ENCODE peak calls at places on chromosome 16, in seven cellular contexts. A is cardiac fibroblast; O is smooth muscle cell of the brain vasculature; Q is stimulated activated CD8-positive, alpha-beta memory T cell treated with anti-CD3 and anti-CD28 coated beads, Interleukin-4, amount 100 ng/mL, for 1 hour; S is Caco-2; V is globus pallidus; W is body of pancreas. P is an unnamed sample.

GRCh38 chr16:81008151-81008789 is 1.3 kb downstream of the CENPN start:
- DNase-seq in A (no peak), O (no peak), Q (no peak), S (no peak), V (no peak), W (no peak), P (no peak)

GRCh38 chr16:8936421-8936820 is 27.3 kb downstream of the USP7 start:
- DNase-seq in A (peak), O (no peak), Q (no peak), S (peak), V (no peak), W (peak), P (no peak)

GRCh38 chr16:12120331-12120981 is 143.9 kb downstream of the SNX29 start:
- DNase-seq in A (peak), O (no peak), Q (no peak), S (no peak), V (no peak), W (no peak), P (no peak)

GRCh38 chr16:19781196-19781595 is 63.1 kb downstream of the IQCK start:
- DNase-seq in A (peak), O (no peak), Q (no peak), S (no peak), V (no peak), W (no peak), P (no peak)

GRCh38 chr16:87930456-87930855 is 5.9 kb downstream of the CA5A start:
- DNase-seq in A (no peak), O (no peak), Q (no peak), S (no peak), V (no peak), W (no peak), P (no peak)

GRCh38 chr16:46687486-46687885 is 1.5 kb downstream of the VPS35 start:
- DNase-seq in A (no peak), O (no peak), Q (no peak), S (no peak), V (no peak), W (no peak), P (no peak)

GRCh38 chr16:2785101-2785991 is 2.0 kb downstream of the PRSS33 start:
- DNase-seq in A (no peak), O (no peak), Q (no peak), S (no peak), V (no peak), W (no peak), P (no peak)

GRCh38 chr16:53609536-53609935 is 94.1 kb downstream of the RPGRIP1L start:
- DNase-seq in A (no peak), O (no peak), Q (no peak), S (peak), V (no peak), W (no peak), P (no peak)

GRCh38 chr16:87806608-87807546 is 41.1 kb upstream of the KLHDC4 start:
- DNase-seq in A (peak), O (no peak), Q (no peak), S (peak), V (no peak), W (peak), P (peak)

GRCh38 chr16:30358577-30358936 is 3.4 kb upstream of the CD2BP2 start:
- DNase-seq in A (no peak), O (no peak), Q (no peak), S (no peak), V (no peak), W (no peak), P (no peak)

GRCh38 chr16:19417640-19418039 is at the start of gene TMC5:
- DNase-seq in A (no peak), O (no peak), Q (no peak), S (no peak), V (no peak), W (no peak), P (no peak)

GRCh38 chr16:78488461-78488860 is 389.0 kb downstream of the WWOX start:
- DNase-seq in A (no peak), O (no peak), Q (no peak), S (no peak), V (no peak), W (no peak), P (no peak)

GRCh38 chr16:81513204-81514040 is 68.8 kb downstream of the CMIP start:
- DNase-seq in A (no peak), O (no peak), Q (no peak), S (peak), V (no peak), W (peak), P (no peak)

GRCh38 chr16:55301385-55302008 is 22.5 kb upstream of the IRX6 start:
- DNase-seq in A (no peak), O (no peak), Q (no peak), S (no peak), V (peak), W (no peak), P (no peak)

GRCh38 chr16:56281256-56281805 is 90.0 kb downstream of the GNAO1 start:
- DNase-seq in A (peak), O (no peak), Q (no peak), S (no peak), V (no peak), W (no peak), P (no peak)

GRCh38 chr16:82675300-82675699 is 48.5 kb downstream of the CDH13 start:
- DNase-seq in A (no peak), O (no peak), Q (no peak), S (no peak), V (no peak), W (no peak), P (no peak)

GRCh38 chr16:11429823-11430222 is 84.6 kb downstream of the RMI2 start:
- DNase-seq in A (no peak), O (no peak), Q (no peak), S (no peak), V (no peak), W (peak), P (no peak)

GRCh38 chr16:16042076-16042475 is 92.7 kb downstream of the ABCC1 start:
- DNase-seq in A (peak), O (no peak), Q (no peak), S (no peak), V (no peak), W (peak), P (no peak)

GRCh38 chr16:86910821-86911220 is 332.5 kb downstream of the FOXL1 start:
- DNase-seq in A (no peak), O (no peak), Q (no peak), S (no peak), V (no peak), W (no peak), P (no peak)

GRCh38 chr16:8253718-8254117 is 336.6 kb downstream of the TMEM114 start:
- DNase-seq in A (no peak), O (no peak), Q (no peak), S (no peak), V (no peak), W (no peak), P (no peak)

GRCh38 chr16:11400076-11400475 is 54.8 kb downstream of the RMI2 start:
- DNase-seq in A (no peak), O (no peak), Q (no peak), S (no peak), V (no peak), W (no peak), P (no peak)

GRCh38 chr16:84893849-84894599 is 74.2 kb downstream of the CRISPLD2 start:
- DNase-seq in A (no peak), O (no peak), Q (no peak), S (no peak), V (no peak), W (no peak), P (no peak)

GRCh38 chr16:73725147-73725546 is 571.5 kb upstream of the PSMD7 start:
- DNase-seq in A (no peak), O (no peak), Q (no peak), S (no peak), V (peak), W (no peak), P (no peak)

GRCh38 chr16:20611975-20612471 is 35.9 kb upstream of the ACSM2B start:
- DNase-seq in A (no peak), O (no peak), Q (no peak), S (no peak), V (peak), W (peak), P (no peak)

GRCh38 chr16:26770547-26770946 is 296.2 kb upstream of the C16orf82 start:
- DNase-seq in A (no peak), O (no peak), Q (no peak), S (no peak), V (no peak), W (no peak), P (no peak)

GRCh38 chr16:56643080-56643778 is 4.8 kb downstream of the MT1A start:
- DNase-seq in A (peak), O (no peak), Q (peak), S (peak), V (no peak), W (peak), P (no peak)

GRCh38 chr16:69286941-69287713 is 24.0 kb upstream of the VPS4A start:
- DNase-seq in A (peak), O (peak), Q (peak), S (no peak), V (peak), W (peak), P (no peak)

GRCh38 chr16:1771864-1772361 is 570 bp upstream of the NME3 start:
- DNase-seq in A (no peak), O (no peak), Q (no peak), S (no peak), V (no peak), W (no peak), P (no peak)

GRCh38 chr16:2475413-2476344 is 752 bp downstream of the TBC1D24 start:
- DNase-seq in A (no peak), O (no peak), Q (no peak), S (no peak), V (no peak), W (peak), P (no peak)

GRCh38 chr16:86243123-86243473 is 267.2 kb upstream of the FOXF1 start:
- DNase-seq in A (no peak), O (no peak), Q (no peak), S (no peak), V (no peak), W (no peak), P (no peak)

GRCh38 chr16:86789621-86790051 is 211.3 kb downstream of the FOXL1 start:
- DNase-seq in A (peak), O (no peak), Q (no peak), S (no peak), V (no peak), W (no peak), P (no peak)

GRCh38 chr16:50446861-50447260 is 78.1 kb upstream of the BRD7 start:
- DNase-seq in A (no peak), O (no peak), Q (no peak), S (peak), V (no peak), W (no peak), P (no peak)